ENCODE peak calls at places on chromosomes 6 and 20, in five cellular contexts. V, D, B, R and E are unnamed samples.

GRCh38 chr6:135291288-135292116 is 110.4 kb downstream of the MYB start:
- DNase-seq in V (no peak), D (peak), B (no peak), R (no peak), E (no peak)

GRCh38 chr6:24330137-24330732 is 27.6 kb downstream of the DCDC2 start:
- DNase-seq in V (no peak), D (no peak), B (no peak), R (no peak), E (no peak)

GRCh38 chr6:167268683-167269280 is 22.3 kb upstream of the UNC93A start:
- DNase-seq in V (no peak), D (no peak), B (peak), R (no peak), E (no peak)

GRCh38 chr20:39874049-39874893 is 814.8 kb downstream of the MAFB start:
- DNase-seq in V (peak), D (peak), B (peak), R (peak), E (peak)

GRCh38 chr6:161373905-161374451 is 100.1 kb upstream of the AGPAT4 start:
- DNase-seq in V (no peak), D (peak), B (no peak), R (peak), E (peak)

GRCh38 chr6:114844359-114844758 is 501.5 kb upstream of the HS3ST5 start:
- DNase-seq in V (no peak), D (no peak), B (no peak), R (no peak), E (no peak)

GRCh38 chr20:42530855-42531674 is 658.6 kb downstream of the PTPRT start:
- DNase-seq in V (no peak), D (no peak), B (no peak), R (peak), E (no peak)

GRCh38 chr6:137589067-137589848 is 95.1 kb upstream of the OLIG3 start:
- DNase-seq in V (peak), D (peak), B (no peak), R (peak), E (no peak)

DNA sequence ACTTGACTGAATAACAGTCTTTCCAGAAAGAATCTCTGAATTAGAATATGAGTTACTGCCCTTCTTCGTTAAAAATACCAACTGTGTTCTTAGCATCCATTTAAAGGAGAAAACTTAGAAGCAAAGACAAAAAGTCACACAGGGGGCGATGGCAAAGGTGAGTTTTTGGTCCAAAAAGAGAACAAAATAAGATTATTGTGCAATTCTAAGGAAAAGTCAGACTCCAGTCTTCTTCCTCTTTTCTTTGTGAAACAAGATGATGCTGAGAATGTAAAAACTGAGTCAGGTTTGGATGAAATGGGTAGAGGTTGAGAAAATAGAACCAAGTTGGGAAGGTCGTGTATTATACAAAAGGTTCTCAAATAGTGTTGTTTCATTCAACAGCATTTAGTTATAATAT is 1.6 kb downstream of the CYB5R4 start:
- DNase-seq in V (no peak), D (no peak), B (no peak), R (no peak), E (no peak)
- H3K4me3 ChIP-seq in V (no peak), D (no peak), B (no peak), R (no peak), E (peak)

GRCh38 chr6:42025790-42026311 is 24.5 kb upstream of the TAF8 start:
- DNase-seq in V (no peak), D (no peak), B (no peak), R (no peak), E (no peak)

GRCh38 chr6:42025066-42025789 is 25.1 kb upstream of the TAF8 start:
- DNase-seq in V (no peak), D (no peak), B (no peak), R (no peak), E (no peak)

GRCh38 chr6:42022755-42023384 is 27.5 kb upstream of the TAF8 start:
- DNase-seq in V (no peak), D (no peak), B (no peak), R (no peak), E (no peak)

GRCh38 chr6:42020967-42021366 is 29.4 kb upstream of the TAF8 start:
- DNase-seq in V (no peak), D (no peak), B (no peak), R (no peak), E (no peak)

DNA sequence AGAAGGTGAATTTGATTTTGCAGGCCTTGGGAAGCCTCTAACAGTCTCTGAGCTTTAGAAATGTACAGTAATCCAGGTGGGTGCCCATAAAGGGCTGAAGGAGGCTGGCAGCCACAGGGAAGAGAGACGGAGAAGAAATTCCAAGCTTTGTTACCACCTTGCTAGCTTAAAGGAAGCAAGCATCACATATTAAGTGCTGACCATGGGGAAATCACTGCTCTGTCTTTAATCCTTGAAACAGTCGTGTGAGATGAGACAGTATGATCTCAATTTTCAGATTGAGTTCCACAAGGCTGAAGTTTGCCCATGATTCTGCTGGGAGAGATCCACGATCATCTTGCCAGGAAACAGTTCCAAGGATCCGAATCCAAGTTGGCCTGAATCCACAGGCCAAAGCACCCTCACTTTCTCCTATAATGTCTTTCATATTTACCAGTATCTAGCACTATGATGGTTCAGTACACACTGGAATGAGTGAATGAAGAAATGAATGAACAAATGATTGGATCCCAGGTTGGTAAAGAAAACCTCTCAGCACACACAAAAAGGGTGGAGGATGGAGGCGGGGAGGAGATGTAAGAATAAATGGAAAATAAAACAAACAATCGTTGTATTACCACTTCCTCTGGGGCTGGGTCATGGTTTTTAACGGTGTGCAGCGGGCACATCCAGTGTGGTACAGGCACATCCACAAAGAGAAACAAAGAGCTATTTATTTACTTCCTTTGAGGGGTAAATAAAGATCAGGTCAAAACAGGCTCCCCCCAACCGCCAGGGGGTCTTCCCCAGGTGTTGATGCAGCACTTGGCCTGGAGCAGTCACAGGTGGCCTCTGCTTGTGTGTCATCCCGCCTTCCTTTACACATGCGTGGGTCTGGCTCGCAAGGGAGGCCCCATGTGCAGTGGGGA is 28.2 kb upstream of the TAF8 start:
- DNase-seq in V (no peak), D (no peak), B (no peak), R (no peak), E (no peak)
- TF ChIP-seq CTCF in V (no peak), D (no peak), B (no peak), R (no peak), E (no peak)

GRCh38 chr6:134170844-134171243 is 118.4 kb upstream of the SLC2A12 start:
- DNase-seq in V (no peak), D (peak), B (no peak), R (no peak), E (no peak)

GRCh38 chr6:134173007-134173690 is 120.7 kb upstream of the SLC2A12 start:
- DNase-seq in V (no peak), D (peak), B (no peak), R (no peak), E (no peak)

GRCh38 chr6:134171517-134171916 is 119.1 kb upstream of the SLC2A12 start:
- DNase-seq in V (no peak), D (peak), B (no peak), R (no peak), E (no peak)

GRCh38 chr6:134173936-134174789 is 121.7 kb upstream of the SLC2A12 start:
- DNase-seq in V (peak), D (peak), B (peak), R (peak), E (peak)

DNA sequence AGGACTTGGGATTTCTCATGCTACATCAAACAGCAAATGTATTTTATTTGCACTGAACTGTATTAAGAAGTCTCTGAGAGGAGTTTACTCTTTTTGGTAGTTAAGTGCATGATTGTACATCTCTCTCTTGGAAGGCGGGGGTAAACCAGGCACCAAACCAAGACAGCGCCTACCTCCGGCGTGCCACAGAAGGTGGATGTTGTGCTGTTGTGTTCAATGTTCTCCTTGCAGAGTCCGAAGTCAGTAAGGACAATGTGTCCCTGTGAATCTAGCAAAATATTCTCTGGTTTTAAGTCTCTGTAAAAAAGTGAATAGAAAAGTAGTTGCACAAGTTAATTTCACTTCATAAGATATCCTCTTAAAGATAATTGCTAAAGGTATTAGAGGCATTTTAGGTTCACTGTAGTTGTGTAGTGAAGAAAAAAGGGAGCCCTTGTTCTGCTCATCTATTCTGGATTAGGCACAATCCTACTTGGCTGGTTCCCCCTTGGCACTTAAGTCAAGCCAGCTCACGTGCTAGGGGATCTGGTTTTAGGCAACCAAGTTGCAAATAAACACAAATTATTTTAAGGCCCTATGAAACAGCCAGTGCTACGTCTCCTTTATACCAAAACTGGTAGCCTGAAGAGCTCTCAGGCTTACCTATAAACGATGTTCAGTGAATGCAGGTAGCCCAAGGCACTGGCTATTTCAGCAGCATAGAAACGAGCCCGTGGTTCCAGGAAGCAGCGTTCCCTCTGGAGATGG is 119.8 kb upstream of the SLC2A12 start:
- DNase-seq in V (no peak), D (peak), B (no peak), R (no peak), E (no peak)
- H3K4me3 ChIP-seq in V (peak), D (peak), B (peak), R (no peak), E (peak)

GRCh38 chr6:82588859-82589412 is 225.3 kb downstream of the TPBG start:
- DNase-seq in V (no peak), D (no peak), B (no peak), R (no peak), E (no peak)
- TF ChIP-seq CTCF in V (no peak), D (no peak), B (no peak), R (no peak), E (no peak)

GRCh38 chr6:75204222-75204958 is 1.5 kb downstream of the COL12A1 start:
- DNase-seq in V (peak), D (peak), B (no peak), R (peak), E (peak)
- H3K4me3 ChIP-seq in V (peak), D (peak), B (peak), R (peak), E (peak)

DNA sequence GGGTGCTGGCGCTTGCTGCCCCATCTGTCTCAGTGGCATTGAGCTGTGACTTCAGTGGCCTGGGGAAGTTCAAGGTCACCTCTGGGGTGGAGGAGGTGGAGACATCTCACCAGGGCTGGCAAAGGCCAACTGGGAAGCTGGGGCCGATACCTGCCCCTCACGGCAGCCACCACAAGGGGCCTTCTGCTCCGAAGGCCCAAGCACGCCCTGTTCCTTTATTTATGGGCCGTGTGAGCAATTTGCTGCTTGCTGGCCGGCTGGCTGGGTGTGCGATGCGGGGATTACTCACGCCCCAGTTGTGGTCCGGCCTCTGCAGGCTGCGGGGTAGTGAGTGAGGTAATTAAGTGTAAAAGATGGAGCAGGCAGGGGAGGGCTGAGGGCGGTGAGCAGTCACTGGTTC is 13.2 kb upstream of the SCRT2 start:
- DNase-seq in V (no peak), D (peak), B (no peak), R (no peak), E (no peak)
- TF ChIP-seq CTCF in V (no peak), D (no peak), B (no peak), R (no peak), E (no peak)

GRCh38 chr6:28736121-28736520 is 187.7 kb downstream of the TRIM27 start:
- DNase-seq in V (no peak), D (no peak), B (no peak), R (no peak), E (no peak)

GRCh38 chr6:28741363-28741762 is 182.4 kb downstream of the TRIM27 start:
- DNase-seq in V (no peak), D (no peak), B (no peak), R (no peak), E (no peak)

GRCh38 chr6:28738396-28738765 is 185.4 kb downstream of the TRIM27 start:
- DNase-seq in V (no peak), D (no peak), B (no peak), R (no peak), E (no peak)

GRCh38 chr6:28734443-28734959 is 189.3 kb downstream of the TRIM27 start:
- DNase-seq in V (no peak), D (no peak), B (no peak), R (no peak), E (no peak)

DNA sequence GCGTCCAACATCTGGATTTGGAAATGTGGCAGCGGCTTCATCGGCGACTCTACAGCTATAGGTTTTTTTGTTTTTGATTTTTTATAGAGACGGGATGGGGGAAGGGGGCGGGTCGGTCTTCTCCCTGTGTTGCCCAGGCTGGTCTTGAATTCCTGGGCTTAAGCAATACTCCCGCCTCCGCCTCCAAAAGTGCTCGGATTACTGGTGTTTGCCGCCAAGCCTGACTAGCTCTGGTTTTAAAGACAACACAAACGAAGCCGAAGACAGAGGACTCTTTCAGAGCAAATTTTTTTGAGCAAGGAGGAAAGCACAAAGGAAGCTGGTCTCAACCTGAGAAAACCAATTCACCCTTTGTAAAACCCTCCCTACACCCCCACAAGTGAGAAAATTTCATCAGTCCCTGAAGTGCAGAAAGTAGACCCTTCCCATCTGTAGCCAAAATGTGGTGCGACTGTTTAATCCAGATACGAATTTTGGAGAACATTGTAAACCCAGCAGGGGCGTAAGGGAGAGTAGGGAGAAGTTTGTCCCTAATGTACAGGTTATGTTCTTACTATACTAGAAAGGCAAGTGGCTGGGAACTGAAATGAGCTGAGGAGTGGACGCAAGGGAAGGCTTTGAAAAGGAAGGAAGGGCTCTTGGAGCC is 185.9 kb downstream of the TRIM27 start:
- DNase-seq in V (no peak), D (no peak), B (no peak), R (no peak), E (no peak)
- H3K4me3 ChIP-seq in V (no peak), D (no peak), B (no peak), R (no peak), E (no peak)